ENCODE peak calls at places on chromosomes 11 and 22, in eight cellular contexts. One of them, this sample, is unnamed.

GRCh38 chr11:1810761-1811160 is 24.0 kb upstream of the SYT8 start:
- DNase-seq in AG10803: no peak
- DNase-seq in adipocyte: no peak
- DNase-seq in uterus: no peak
- DNase-seq in GM23338: no peak
- DNase-seq in upper lobe of right lung: no peak
- DNase-seq in suprapubic skin: no peak
- DNase-seq in neuronal stem cell: no peak
- DNase-seq in this sample: no peak

GRCh38 chr11:7281083-7281482 is 29.4 kb downstream of the SYT9 start:
- DNase-seq in adipocyte: peak; percentile 4
- DNase-seq in GM23338: peak; percentile 37
- DNase-seq in uterus: no peak
- DNase-seq in suprapubic skin: no peak
- DNase-seq in upper lobe of right lung: no peak
- DNase-seq in neuronal stem cell: no peak
- DNase-seq in AG10803: no peak
- DNase-seq in this sample: no peak

GRCh38 chr22:27185903-27186302 is 528.5 kb downstream of the MIAT start:
- DNase-seq in neuronal stem cell: no peak
- DNase-seq in upper lobe of right lung: no peak
- DNase-seq in adipocyte: no peak
- DNase-seq in AG10803: no peak
- DNase-seq in uterus: no peak
- DNase-seq in suprapubic skin: no peak
- DNase-seq in GM23338: no peak
- DNase-seq in this sample: no peak

GRCh38 chr11:11641581-11641980 is 19.8 kb upstream of the GALNT18 start:
- DNase-seq in suprapubic skin: no peak
- DNase-seq in adipocyte: no peak
- DNase-seq in uterus: no peak
- DNase-seq in AG10803: no peak
- DNase-seq in GM23338: no peak
- DNase-seq in neuronal stem cell: no peak
- DNase-seq in upper lobe of right lung: no peak
- DNase-seq in this sample: no peak

GRCh38 chr11:45933131-45933821 is 10.8 kb downstream of the LARGE2 start:
- DNase-seq in uterus: no peak
- DNase-seq in GM23338: no peak
- DNase-seq in AG10803: peak; percentile 33
- DNase-seq in upper lobe of right lung: peak; percentile 32
- DNase-seq in neuronal stem cell: no peak
- DNase-seq in adipocyte: no peak
- DNase-seq in suprapubic skin: no peak
- DNase-seq in this sample: no peak

GRCh38 chr11:61377461-61378160 is 14.8 kb upstream of the TMEM216 start:
- DNase-seq in suprapubic skin: no peak
- DNase-seq in neuronal stem cell: no peak
- DNase-seq in uterus: no peak
- DNase-seq in upper lobe of right lung: no peak
- DNase-seq in AG10803: peak; percentile 60
- DNase-seq in GM23338: no peak
- DNase-seq in adipocyte: peak; percentile 35
- DNase-seq in this sample: no peak

GRCh38 chr11:61611309-61611708 is 30.4 kb upstream of the SYT7 start:
- DNase-seq in adipocyte: no peak
- DNase-seq in neuronal stem cell: no peak
- DNase-seq in upper lobe of right lung: no peak
- DNase-seq in uterus: no peak
- DNase-seq in GM23338: no peak
- DNase-seq in suprapubic skin: no peak
- DNase-seq in AG10803: no peak
- DNase-seq in this sample: no peak

GRCh38 chr22:27638329-27639179 is 163.0 kb downstream of the MN1 start:
- DNase-seq in adipocyte: no peak
- DNase-seq in uterus: no peak
- DNase-seq in AG10803: no peak
- DNase-seq in upper lobe of right lung: no peak
- DNase-seq in suprapubic skin: no peak
- DNase-seq in GM23338: no peak
- DNase-seq in neuronal stem cell: no peak
- DNase-seq in this sample: no peak

GRCh38 chr11:13110929-13111812 is 102.1 kb downstream of the RASSF10 start:
- DNase-seq in AG10803: no peak
- DNase-seq in neuronal stem cell: no peak
- DNase-seq in uterus: no peak
- DNase-seq in GM23338: no peak
- DNase-seq in upper lobe of right lung: no peak
- DNase-seq in suprapubic skin: no peak
- DNase-seq in adipocyte: no peak
- DNase-seq in this sample: no peak

GRCh38 chr11:82225930-82226329 is 507.7 kb downstream of the FAM181B start:
- DNase-seq in uterus: no peak
- DNase-seq in adipocyte: no peak
- DNase-seq in suprapubic skin: no peak
- DNase-seq in AG10803: no peak
- DNase-seq in neuronal stem cell: no peak
- DNase-seq in upper lobe of right lung: no peak
- DNase-seq in GM23338: peak; percentile 36
- DNase-seq in this sample: no peak

GRCh38 chr11:26930518-26931247 is 63.2 kb upstream of the FIBIN start:
- DNase-seq in adipocyte: peak; percentile 64
- DNase-seq in GM23338: no peak
- DNase-seq in AG10803: peak; percentile 93
- DNase-seq in neuronal stem cell: no peak
- DNase-seq in suprapubic skin: no peak
- DNase-seq in uterus: no peak
- DNase-seq in upper lobe of right lung: no peak
- DNase-seq in this sample: no peak

GRCh38 chr22:39592104-39593060 is 21.8 kb downstream of the CACNA1I start:
- DNase-seq in GM23338: no peak
- DNase-seq in neuronal stem cell: no peak
- DNase-seq in upper lobe of right lung: no peak
- DNase-seq in AG10803: peak; percentile 77
- DNase-seq in suprapubic skin: no peak
- DNase-seq in adipocyte: peak; percentile 84
- DNase-seq in uterus: no peak
- DNase-seq in this sample: peak; percentile 20

GRCh38 chr11:4610258-4610935 is 2.4 kb upstream of the TRIM68 start:
- DNase-seq in AG10803: peak; percentile 11
- DNase-seq in uterus: no peak
- DNase-seq in neuronal stem cell: no peak
- DNase-seq in adipocyte: peak; percentile 19
- DNase-seq in suprapubic skin: no peak
- DNase-seq in upper lobe of right lung: no peak
- DNase-seq in GM23338: no peak
- DNase-seq in this sample: peak; percentile 19

GRCh38 chr11:27672836-27673464 is 27.3 kb downstream of the BDNF start:
- DNase-seq in upper lobe of right lung: no peak
- DNase-seq in AG10803: peak; percentile 50
- DNase-seq in neuronal stem cell: no peak
- DNase-seq in adipocyte: no peak
- DNase-seq in GM23338: peak; percentile 26
- DNase-seq in uterus: no peak
- DNase-seq in suprapubic skin: no peak
- DNase-seq in this sample: peak; percentile 14

GRCh38 chr11:11173316-11174025 is 179.6 kb downstream of the CSNK2A3 start:
- DNase-seq in AG10803: no peak
- DNase-seq in uterus: no peak
- DNase-seq in neuronal stem cell: no peak
- DNase-seq in GM23338: no peak
- DNase-seq in adipocyte: no peak
- DNase-seq in upper lobe of right lung: no peak
- DNase-seq in suprapubic skin: no peak
- DNase-seq in this sample: no peak

GRCh38 chr11:83070878-83071640 is 638 bp downstream of the RAB30 start:
- DNase-seq in AG10803: peak; percentile 29
- DNase-seq in upper lobe of right lung: peak; percentile 71
- DNase-seq in suprapubic skin: peak; percentile 77
- DNase-seq in adipocyte: peak; percentile 63
- DNase-seq in neuronal stem cell: peak; percentile 11
- DNase-seq in GM23338: peak; percentile 57
- DNase-seq in uterus: peak; percentile 66
- DNase-seq in this sample: peak; percentile 35

GRCh38 chr11:127461575-127462344 is 461.2 kb upstream of the KIRREL3 start:
- DNase-seq in uterus: no peak
- DNase-seq in suprapubic skin: no peak
- DNase-seq in neuronal stem cell: peak; percentile 14
- DNase-seq in upper lobe of right lung: no peak
- DNase-seq in GM23338: no peak
- DNase-seq in AG10803: no peak
- DNase-seq in adipocyte: no peak
- DNase-seq in this sample: no peak

GRCh38 chr11:20457001-20457768 is 69.7 kb downstream of the PRMT3 start:
- DNase-seq in upper lobe of right lung: no peak
- DNase-seq in uterus: no peak
- DNase-seq in GM23338: no peak
- DNase-seq in neuronal stem cell: no peak
- DNase-seq in AG10803: no peak
- DNase-seq in adipocyte: peak; percentile 1
- DNase-seq in suprapubic skin: no peak
- DNase-seq in this sample: no peak

GRCh38 chr11:125903753-125904659 is at the start of gene DDX25:
- DNase-seq in GM23338: peak; percentile 88
- DNase-seq in suprapubic skin: no peak
- DNase-seq in neuronal stem cell: peak; percentile 51
- DNase-seq in AG10803: no peak
- DNase-seq in upper lobe of right lung: no peak
- DNase-seq in uterus: no peak
- DNase-seq in adipocyte: no peak
- DNase-seq in this sample: no peak

GRCh38 chr22:45007247-45007945 is 2.4 kb downstream of the PHF21B start:
- DNase-seq in adipocyte: peak; percentile 56
- DNase-seq in neuronal stem cell: peak; percentile 86
- DNase-seq in uterus: peak; percentile 50
- DNase-seq in GM23338: peak; percentile 87
- DNase-seq in suprapubic skin: no peak
- DNase-seq in upper lobe of right lung: no peak
- DNase-seq in AG10803: no peak
- DNase-seq in this sample: no peak
- H3K4me3 ChIP-seq in adipocyte: no peak overlapping the region
- H3K4me3 ChIP-seq in neuronal stem cell: peak overlapping the region; percentile 93
- H3K4me3 ChIP-seq in uterus: peak overlapping the region; percentile 59
- H3K4me3 ChIP-seq in GM23338: peak overlapping the region; percentile 93
- H3K4me3 ChIP-seq in suprapubic skin: peak overlapping the region; percentile 53
- H3K4me3 ChIP-seq in upper lobe of right lung: peak overlapping the region; percentile 35
- H3K4me3 ChIP-seq in AG10803: no peak overlapping the region
- H3K4me3 ChIP-seq in this sample: no peak overlapping the region

GRCh38 chr22:44719586-44720368 is 17.8 kb downstream of the PRR5 start:
- DNase-seq in adipocyte: peak; percentile 19
- DNase-seq in neuronal stem cell: no peak
- DNase-seq in upper lobe of right lung: no peak
- DNase-seq in GM23338: no peak
- DNase-seq in suprapubic skin: no peak
- DNase-seq in AG10803: no peak
- DNase-seq in uterus: no peak
- DNase-seq in this sample: peak; percentile 68

GRCh38 chr22:44722611-44723010 is 20.6 kb downstream of the PRR5 start:
- DNase-seq in uterus: no peak
- DNase-seq in adipocyte: no peak
- DNase-seq in AG10803: no peak
- DNase-seq in neuronal stem cell: no peak
- DNase-seq in GM23338: no peak
- DNase-seq in suprapubic skin: no peak
- DNase-seq in upper lobe of right lung: no peak
- DNase-seq in this sample: no peak

GRCh38 chr22:44718418-44718817 is 16.4 kb downstream of the PRR5 start:
- DNase-seq in upper lobe of right lung: no peak
- DNase-seq in neuronal stem cell: no peak
- DNase-seq in uterus: no peak
- DNase-seq in GM23338: no peak
- DNase-seq in adipocyte: no peak
- DNase-seq in suprapubic skin: no peak
- DNase-seq in AG10803: no peak
- DNase-seq in this sample: no peak

GRCh38 chr22:44723801-44724200 is 21.8 kb downstream of the PRR5 start:
- DNase-seq in GM23338: no peak
- DNase-seq in adipocyte: no peak
- DNase-seq in uterus: no peak
- DNase-seq in AG10803: no peak
- DNase-seq in upper lobe of right lung: no peak
- DNase-seq in neuronal stem cell: no peak
- DNase-seq in suprapubic skin: no peak
- DNase-seq in this sample: peak; percentile 52

DNA sequence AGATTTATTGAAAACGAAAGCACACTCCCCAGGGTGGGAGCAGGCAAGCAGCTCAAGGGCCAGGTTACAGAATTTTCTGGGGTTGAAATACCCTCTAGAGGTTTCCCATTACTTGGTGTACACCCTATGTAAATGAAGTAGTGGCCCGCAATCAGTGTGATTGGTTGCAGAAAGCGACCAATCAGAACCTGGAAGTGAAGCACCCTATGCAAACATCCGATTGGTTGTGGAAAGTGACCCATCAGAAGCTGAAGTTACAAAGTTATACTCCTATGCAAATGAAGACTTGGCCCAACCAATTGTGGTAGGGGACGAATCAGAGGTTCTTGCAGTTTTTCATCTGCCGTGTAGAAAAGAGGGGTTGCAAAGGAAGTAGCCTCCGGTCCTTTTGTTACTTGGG is 19.2 kb downstream of the PRR5 start:
- DNase-seq in neuronal stem cell: peak; percentile 48
- DNase-seq in AG10803: no peak
- DNase-seq in GM23338: peak; percentile 65
- DNase-seq in adipocyte: no peak
- DNase-seq in upper lobe of right lung: no peak
- DNase-seq in suprapubic skin: no peak
- DNase-seq in uterus: no peak
- DNase-seq in this sample: no peak
- H3K4me3 ChIP-seq in neuronal stem cell: no peak overlapping the region
- H3K4me3 ChIP-seq in AG10803: no peak overlapping the region
- H3K4me3 ChIP-seq in GM23338: no peak overlapping the region
- H3K4me3 ChIP-seq in adipocyte: no peak overlapping the region
- H3K4me3 ChIP-seq in upper lobe of right lung: no peak overlapping the region
- H3K4me3 ChIP-seq in suprapubic skin: no peak overlapping the region
- H3K4me3 ChIP-seq in uterus: no peak overlapping the region
- H3K4me3 ChIP-seq in this sample: no peak overlapping the region

GRCh38 chr11:120565436-120566155 is 54.0 kb downstream of the GRIK4 start:
- DNase-seq in adipocyte: no peak
- DNase-seq in upper lobe of right lung: no peak
- DNase-seq in uterus: no peak
- DNase-seq in GM23338: no peak
- DNase-seq in suprapubic skin: no peak
- DNase-seq in AG10803: no peak
- DNase-seq in neuronal stem cell: no peak
- DNase-seq in this sample: no peak
- H3K4me3 ChIP-seq in adipocyte: no peak overlapping the region
- H3K4me3 ChIP-seq in upper lobe of right lung: peak overlapping the region; percentile 40
- H3K4me3 ChIP-seq in uterus: no peak overlapping the region
- H3K4me3 ChIP-seq in GM23338: peak overlapping the region; percentile 81
- H3K4me3 ChIP-seq in suprapubic skin: peak overlapping the region; percentile 55
- H3K4me3 ChIP-seq in AG10803: no peak overlapping the region
- H3K4me3 ChIP-seq in neuronal stem cell: peak overlapping the region; percentile 51
- H3K4me3 ChIP-seq in this sample: no peak overlapping the region

DNA sequence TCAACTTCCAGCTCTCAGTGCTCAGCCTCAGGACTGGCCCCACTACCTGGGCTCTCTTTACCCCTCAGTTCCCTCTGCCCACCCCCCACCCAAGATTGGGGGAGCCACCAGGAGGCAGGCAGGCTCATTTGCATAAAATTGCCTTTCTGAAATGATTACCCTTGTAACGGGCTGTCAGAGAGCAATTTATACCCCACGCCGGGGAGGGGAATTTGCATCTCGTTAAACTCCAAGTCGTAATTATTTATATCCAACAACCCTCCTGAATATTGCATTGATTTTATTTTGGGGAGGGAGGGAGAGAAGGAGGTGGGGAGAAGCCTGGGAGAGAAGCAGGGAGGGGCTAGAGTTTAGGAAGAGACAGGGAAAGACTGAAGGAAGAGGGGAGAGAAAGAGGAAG is 8.3 kb downstream of the NRXN2 start:
- DNase-seq in AG10803: no peak
- DNase-seq in uterus: no peak
- DNase-seq in suprapubic skin: no peak
- DNase-seq in neuronal stem cell: no peak
- DNase-seq in adipocyte: no peak
- DNase-seq in GM23338: no peak
- DNase-seq in upper lobe of right lung: no peak
- DNase-seq in this sample: no peak
- H3K4me3 ChIP-seq in AG10803: no peak overlapping the region
- H3K4me3 ChIP-seq in uterus: no peak overlapping the region
- H3K4me3 ChIP-seq in suprapubic skin: no peak overlapping the region
- H3K4me3 ChIP-seq in neuronal stem cell: no peak overlapping the region
- H3K4me3 ChIP-seq in adipocyte: no peak overlapping the region
- H3K4me3 ChIP-seq in GM23338: no peak overlapping the region
- H3K4me3 ChIP-seq in upper lobe of right lung: no peak overlapping the region
- H3K4me3 ChIP-seq in this sample: no peak overlapping the region